ENCODE peak calls at places on chromosomes 12 and 14, in four cellular contexts. Y, P, I and Z are unnamed samples.

GRCh38 chr12:24919346-24920001 is 29.4 kb downstream of the BCAT1 start:
- DNase-seq in Y (no peak), P (no peak), I (no peak), Z (no peak)

GRCh38 chr12:50581226-50582184 is 76.7 kb downstream of the DIP2B start:
- DNase-seq in Y (no peak), P (no peak), I (no peak), Z (no peak)

GRCh38 chr14:103679351-103679750 is 35.9 kb downstream of the XRCC3 start:
- DNase-seq in Y (peak; percentile 79), P (peak; percentile 55), I (peak; percentile 47), Z (peak; percentile 84)

GRCh38 chr12:13839937-13840336 is 141.5 kb downstream of the GRIN2B start:
- DNase-seq in Y (no peak), P (no peak), I (no peak), Z (no peak)

GRCh38 chr12:70876952-70877351 is 43.6 kb downstream of the PTPRR start:
- DNase-seq in Y (no peak), P (no peak), I (no peak), Z (no peak)

GRCh38 chr12:78185109-78185508 is 354.4 kb downstream of the NAV3 start:
- DNase-seq in Y (no peak), P (no peak), I (no peak), Z (no peak)

GRCh38 chr12:64669270-64669842 is 59.1 kb downstream of the RASSF3 start:
- DNase-seq in Y (peak; percentile 85), P (peak; percentile 74), I (no peak), Z (peak; percentile 71)

GRCh38 chr12:108253540-108253939 is 85.6 kb downstream of the CMKLR1 start:
- DNase-seq in Y (no peak), P (no peak), I (no peak), Z (no peak)

GRCh38 chr14:24680516-24680915 is 46.5 kb upstream of the GZMB start:
- DNase-seq in Y (no peak), P (no peak), I (no peak), Z (no peak)

GRCh38 chr14:68688872-68689371 is 103.9 kb downstream of the ZFP36L1 start:
- DNase-seq in Y (no peak), P (no peak), I (no peak), Z (no peak)

GRCh38 chr14:23106747-23107045 is 1.9 kb upstream of the CIROP start:
- DNase-seq in Y (no peak), P (no peak), I (no peak), Z (no peak)
- H3K4me3 ChIP-seq in Y (no peak overlapping the region), P (no peak overlapping the region), I (no peak overlapping the region), Z (no peak overlapping the region)

DNA sequence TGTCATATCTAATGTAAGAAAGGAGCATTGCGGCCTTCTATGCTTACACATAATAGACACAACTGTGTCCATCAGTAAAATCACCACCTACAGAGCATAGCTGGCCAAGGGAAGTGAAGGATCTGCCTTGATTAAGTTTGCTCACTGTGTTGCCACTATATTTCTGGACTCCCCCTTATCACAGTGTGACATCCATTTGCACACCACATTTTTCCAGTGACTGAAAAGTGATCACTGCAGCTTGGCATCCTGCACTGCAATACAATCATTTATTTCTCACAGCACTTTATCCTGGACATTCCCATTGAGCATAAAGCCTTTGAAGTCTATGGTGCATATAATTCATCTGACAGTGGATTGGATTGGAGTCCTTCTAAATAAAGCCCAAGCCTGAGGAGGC is 217.2 kb downstream of the NOVA1 start:
- DNase-seq in Y (no peak), P (no peak), I (no peak), Z (no peak)
- H3K27ac ChIP-seq in Y (no peak overlapping the region), P (no peak overlapping the region), I (no peak overlapping the region), Z (no peak overlapping the region)

DNA sequence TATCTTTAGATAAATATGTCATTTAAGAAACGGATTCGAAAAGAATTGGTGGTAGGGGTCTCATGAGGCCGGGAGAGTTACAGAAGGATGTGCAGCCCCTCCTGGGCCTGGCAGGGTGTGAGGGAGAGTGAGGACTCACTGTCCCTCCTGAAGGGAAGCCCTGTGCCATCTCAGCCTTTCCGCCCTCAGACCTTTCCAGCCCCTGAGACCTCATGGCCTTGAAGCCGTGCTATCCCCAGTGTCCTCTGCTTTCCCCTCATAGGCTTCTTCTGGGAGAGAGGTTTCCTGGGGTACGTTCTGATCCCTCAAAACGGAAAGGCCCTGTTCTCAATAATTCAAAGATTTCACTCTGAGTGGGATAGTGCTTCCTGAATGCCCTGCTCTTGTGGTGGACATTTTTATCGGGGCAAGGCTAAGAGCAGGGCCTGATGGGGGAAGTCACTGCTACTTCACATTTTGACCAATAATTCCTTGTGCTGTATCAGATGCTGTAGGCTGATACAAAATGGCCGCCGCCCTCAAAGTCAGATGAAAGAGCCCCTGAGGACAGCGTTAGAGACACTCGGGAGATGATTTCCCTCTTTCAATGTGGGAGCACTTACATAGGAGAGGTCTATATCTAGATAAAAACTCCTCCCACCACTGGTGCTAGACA is 1.3 kb downstream of the CD4 start:
- DNase-seq in Y (no peak), P (no peak), I (no peak), Z (no peak)
- H3K4me3 ChIP-seq in Y (no peak overlapping the region), P (peak overlapping the region; percentile 29), I (no peak overlapping the region), Z (no peak overlapping the region)

GRCh38 chr12:20214286-20214685 is 154.1 kb upstream of the PDE3A start:
- DNase-seq in Y (no peak), P (no peak), I (no peak), Z (no peak)

GRCh38 chr12:20211537-20211936 is 156.8 kb upstream of the PDE3A start:
- DNase-seq in Y (no peak), P (no peak), I (no peak), Z (no peak)

GRCh38 chr12:20212036-20212435 is 156.3 kb upstream of the PDE3A start:
- DNase-seq in Y (no peak), P (no peak), I (no peak), Z (no peak)

GRCh38 chr12:20213851-20214250 is 154.5 kb upstream of the PDE3A start:
- DNase-seq in Y (no peak), P (no peak), I (no peak), Z (no peak)

DNA sequence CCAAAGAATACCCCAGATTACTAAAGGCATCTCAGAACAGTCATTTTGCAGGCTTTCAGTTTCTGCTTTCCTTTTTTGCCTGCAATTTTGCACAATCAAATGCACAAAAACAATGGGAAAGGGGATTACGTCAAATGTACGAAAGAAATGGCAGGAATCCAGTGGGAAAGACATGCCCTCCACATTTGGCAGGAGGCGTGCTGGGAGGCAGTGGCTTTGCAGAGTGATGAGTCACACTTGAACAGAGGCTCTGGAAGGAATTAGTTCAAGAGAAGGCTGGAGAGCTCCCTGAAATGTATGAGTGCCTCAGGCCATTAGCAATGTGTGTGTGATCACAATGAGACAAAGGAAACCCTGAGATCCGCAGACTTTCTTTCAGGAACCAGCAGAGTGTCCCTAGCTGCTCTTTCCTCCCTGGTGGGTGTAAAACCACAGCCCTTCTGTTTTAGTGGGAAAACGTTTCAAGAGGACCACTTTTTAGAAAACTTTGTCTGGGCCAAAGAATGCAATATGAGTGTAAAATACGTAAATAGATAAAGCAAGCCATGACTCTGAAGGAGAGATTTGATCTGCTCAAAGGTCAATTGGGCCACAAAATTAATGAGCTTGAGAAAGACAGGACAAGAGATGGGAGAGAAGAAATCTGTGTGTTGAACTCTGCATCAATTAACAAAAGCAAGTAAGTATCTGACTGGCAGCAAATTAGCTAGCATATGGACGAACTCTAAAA is 155.5 kb upstream of the PDE3A start:
- DNase-seq in Y (peak; percentile 89), P (peak; percentile 84), I (peak; percentile 91), Z (peak; percentile 93)
- H3K27ac ChIP-seq in Y (no peak overlapping the region), P (no peak overlapping the region), I (peak overlapping the region; percentile 69), Z (peak overlapping the region; percentile 90)

DNA sequence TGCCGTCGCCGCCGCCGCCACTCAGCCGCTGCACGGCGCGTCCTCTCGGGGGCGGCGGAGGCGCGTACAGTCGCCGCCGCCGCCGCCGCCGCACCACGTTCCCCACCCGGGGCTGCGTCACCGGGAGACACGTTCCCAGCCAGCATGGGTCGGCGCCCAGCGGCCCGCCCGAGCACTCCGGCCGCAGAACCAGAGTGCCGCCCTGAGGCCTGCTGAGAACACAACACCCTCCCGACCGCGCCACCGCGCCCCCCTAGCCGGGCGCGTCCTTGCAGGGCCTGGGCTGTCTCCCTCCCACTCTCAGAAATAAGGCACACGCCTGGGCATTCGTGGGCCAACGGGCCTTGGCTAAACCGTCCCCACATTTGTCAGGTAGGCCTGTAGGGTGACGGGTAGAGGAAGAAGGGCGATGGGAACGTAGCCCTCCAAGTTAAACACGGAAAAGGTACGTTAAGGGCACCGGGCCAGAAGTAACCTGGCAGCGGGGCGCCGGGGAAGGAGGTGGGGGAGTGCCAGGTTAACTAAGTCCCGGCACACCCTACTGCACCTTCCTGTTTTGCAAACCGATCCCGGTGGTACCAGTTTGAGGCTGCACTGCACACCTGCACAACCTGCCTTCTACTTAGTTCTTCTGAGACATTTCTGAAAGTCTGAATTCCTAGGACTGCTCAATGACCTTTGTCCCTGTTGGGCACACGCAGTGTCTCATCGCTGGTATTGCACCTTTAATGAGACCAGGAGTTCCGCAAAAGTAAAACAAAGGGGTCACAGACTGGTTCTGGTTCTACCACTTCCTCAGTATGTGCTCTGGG is at the start of gene MAP4K5:
- DNase-seq in Y (peak; percentile 97), P (peak; percentile 89), I (peak; percentile 91), Z (peak; percentile 97)
- H3K4me3 ChIP-seq in Y (peak within 1 kb of the TSS; percentile 65), P (peak within 1 kb of the TSS; percentile 80), I (peak within 1 kb of the TSS; percentile 85), Z (peak within 1 kb of the TSS; percentile 62)

GRCh38 chr12:120979862-120980696 is 1.7 kb downstream of the HNF1A start:
- DNase-seq in Y (no peak), P (no peak), I (no peak), Z (no peak)

GRCh38 chr12:120982659-120983058 is 4.3 kb downstream of the HNF1A start:
- DNase-seq in Y (no peak), P (no peak), I (no peak), Z (no peak)

GRCh38 chr12:120980800-120981368 is 2.5 kb downstream of the HNF1A start:
- DNase-seq in Y (no peak), P (no peak), I (no peak), Z (no peak)

GRCh38 chr12:120979220-120979861 is 998 bp downstream of the HNF1A start:
- DNase-seq in Y (no peak), P (no peak), I (no peak), Z (no peak)

GRCh38 chr12:120981407-120981921 is 3.1 kb downstream of the HNF1A start:
- DNase-seq in Y (no peak), P (no peak), I (no peak), Z (no peak)
- H3K27ac ChIP-seq in Y (no peak overlapping the region), P (no peak overlapping the region), I (no peak overlapping the region), Z (no peak overlapping the region)

GRCh38 chr12:56631790-56632700 is 1.9 kb upstream of the BAZ2A start:
- DNase-seq in Y (peak; percentile 92), P (peak; percentile 46), I (peak; percentile 73), Z (peak; percentile 81)
- H3K4me3 ChIP-seq in Y (no peak overlapping the region), P (peak overlapping the region; percentile 24), I (peak overlapping the region; percentile 14), Z (peak overlapping the region; percentile 30)

GRCh38 chr14:21072102-21072501 is 2.0 kb downstream of the ARHGEF40 start:
- DNase-seq in Y (no peak), P (no peak), I (peak; percentile 64), Z (no peak)
- H3K27ac ChIP-seq in Y (peak overlapping the region; percentile 37), P (peak overlapping the region; percentile 43), I (peak overlapping the region; percentile 86), Z (peak overlapping the region; percentile 51)